ENCODE peak calls at places on chromosomes 16 and 17, in ten cellular contexts. One of them, this sample, is unnamed.

GRCh38 chr16:88926374-88926990 is 50.5 kb downstream of the CBFA2T3 start:
- DNase-seq in dorsolateral prefrontal cortex: no peak
- DNase-seq in heart right ventricle: no peak
- DNase-seq in fibroblast of pulmonary artery: no peak
- DNase-seq in neural crest cell: no peak
- DNase-seq in uterus: no peak
- DNase-seq in Panc1: no peak
- DNase-seq in nephron progenitor cell: no peak
- DNase-seq in GM12864: no peak
- DNase-seq in spleen: no peak
- DNase-seq in this sample: no peak

GRCh38 chr17:32525116-32525515 is 38.3 kb downstream of the CDK5R1 start:
- DNase-seq in dorsolateral prefrontal cortex: no peak
- DNase-seq in heart right ventricle: no peak
- DNase-seq in fibroblast of pulmonary artery: peak
- DNase-seq in neural crest cell: no peak
- DNase-seq in uterus: no peak
- DNase-seq in Panc1: no peak
- DNase-seq in nephron progenitor cell: no peak
- DNase-seq in GM12864: no peak
- DNase-seq in spleen: no peak
- DNase-seq in this sample: no peak

GRCh38 chr16:84156342-84156784 is 11.3 kb downstream of the DNAAF1 start:
- DNase-seq in dorsolateral prefrontal cortex: no peak
- DNase-seq in heart right ventricle: no peak
- DNase-seq in fibroblast of pulmonary artery: no peak
- DNase-seq in neural crest cell: no peak
- DNase-seq in uterus: no peak
- DNase-seq in Panc1: no peak
- DNase-seq in nephron progenitor cell: no peak
- DNase-seq in GM12864: no peak
- DNase-seq in spleen: no peak
- DNase-seq in this sample: no peak

GRCh38 chr17:43648916-43649315 is 12.8 kb downstream of the MEOX1 start:
- DNase-seq in dorsolateral prefrontal cortex: no peak
- DNase-seq in heart right ventricle: no peak
- DNase-seq in fibroblast of pulmonary artery: no peak
- DNase-seq in neural crest cell: no peak
- DNase-seq in uterus: no peak
- DNase-seq in Panc1: no peak
- DNase-seq in nephron progenitor cell: no peak
- DNase-seq in GM12864: no peak
- DNase-seq in spleen: no peak
- DNase-seq in this sample: no peak

GRCh38 chr17:1865252-1866037 is 35.6 kb downstream of the RPA1 start:
- DNase-seq in dorsolateral prefrontal cortex: no peak
- DNase-seq in heart right ventricle: peak
- DNase-seq in fibroblast of pulmonary artery: peak
- DNase-seq in neural crest cell: no peak
- DNase-seq in uterus: no peak
- DNase-seq in Panc1: peak
- DNase-seq in nephron progenitor cell: no peak
- DNase-seq in GM12864: no peak
- DNase-seq in spleen: peak
- DNase-seq in this sample: peak

GRCh38 chr17:5299383-5299782 is 17.3 kb downstream of the RABEP1 start:
- DNase-seq in dorsolateral prefrontal cortex: no peak
- DNase-seq in heart right ventricle: no peak
- DNase-seq in fibroblast of pulmonary artery: no peak
- DNase-seq in neural crest cell: no peak
- DNase-seq in uterus: no peak
- DNase-seq in Panc1: no peak
- DNase-seq in nephron progenitor cell: no peak
- DNase-seq in GM12864: no peak
- DNase-seq in spleen: no peak
- DNase-seq in this sample: no peak

GRCh38 chr16:46859719-46860152 is 24.4 kb upstream of the GPT2 start:
- DNase-seq in dorsolateral prefrontal cortex: no peak
- DNase-seq in heart right ventricle: no peak
- DNase-seq in fibroblast of pulmonary artery: peak
- DNase-seq in neural crest cell: no peak
- DNase-seq in uterus: no peak
- DNase-seq in Panc1: peak
- DNase-seq in nephron progenitor cell: no peak
- DNase-seq in GM12864: no peak
- DNase-seq in spleen: peak
- DNase-seq in this sample: no peak

GRCh38 chr16:89827383-89828198 is 684 bp upstream of the SPIRE2 start:
- DNase-seq in dorsolateral prefrontal cortex: peak
- DNase-seq in heart right ventricle: peak
- DNase-seq in fibroblast of pulmonary artery: peak
- DNase-seq in neural crest cell: peak
- DNase-seq in uterus: no peak
- DNase-seq in Panc1: no peak
- DNase-seq in nephron progenitor cell: peak
- DNase-seq in GM12864: no peak
- DNase-seq in spleen: no peak
- DNase-seq in this sample: peak

DNA sequence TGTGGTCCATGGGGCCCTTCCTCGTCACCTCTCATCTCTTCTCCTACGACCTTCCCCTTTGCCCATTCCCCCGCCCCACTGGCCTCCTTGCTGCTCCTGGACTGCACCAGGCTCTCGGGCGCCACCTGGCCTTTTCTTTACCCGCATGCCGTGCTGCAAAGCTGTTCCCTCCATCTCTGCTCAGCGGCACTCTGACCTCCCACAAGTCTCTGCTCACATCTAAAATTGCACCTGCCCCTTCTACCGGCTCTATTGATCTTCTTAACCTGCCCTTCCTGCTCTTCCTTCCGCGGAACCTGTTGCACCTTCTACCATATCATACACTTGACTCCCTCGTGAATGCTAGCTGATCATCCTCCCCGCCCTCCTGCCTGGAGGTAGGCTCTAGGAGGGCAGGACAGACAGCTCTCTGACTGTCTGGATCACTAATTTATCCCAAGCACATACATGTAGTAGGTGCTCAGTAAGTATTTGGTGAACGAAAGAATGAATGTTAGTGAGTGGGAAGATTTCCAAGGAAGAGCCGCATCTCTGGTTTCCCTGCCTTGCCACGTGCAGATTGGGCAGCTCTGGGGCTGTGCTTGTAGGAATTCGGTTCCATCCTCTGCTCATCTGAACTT is 17.3 kb downstream of the DNAH17 start:
- DNase-seq in dorsolateral prefrontal cortex: no peak
- DNase-seq in heart right ventricle: no peak
- DNase-seq in fibroblast of pulmonary artery: no peak
- DNase-seq in neural crest cell: no peak
- DNase-seq in uterus: no peak
- DNase-seq in Panc1: no peak
- DNase-seq in nephron progenitor cell: no peak
- DNase-seq in GM12864: no peak
- DNase-seq in spleen: no peak
- DNase-seq in this sample: no peak
- TF ChIP-seq CTCF in dorsolateral prefrontal cortex: no peak
- TF ChIP-seq CTCF in heart right ventricle: no peak
- TF ChIP-seq CTCF in fibroblast of pulmonary artery: no peak
- TF ChIP-seq CTCF in neural crest cell: no peak
- TF ChIP-seq CTCF in uterus: no peak
- TF ChIP-seq CTCF in Panc1: no peak
- TF ChIP-seq CTCF in nephron progenitor cell: no peak
- TF ChIP-seq CTCF in GM12864: no peak
- TF ChIP-seq CTCF in spleen: no peak
- TF ChIP-seq CTCF in this sample: no peak

DNA sequence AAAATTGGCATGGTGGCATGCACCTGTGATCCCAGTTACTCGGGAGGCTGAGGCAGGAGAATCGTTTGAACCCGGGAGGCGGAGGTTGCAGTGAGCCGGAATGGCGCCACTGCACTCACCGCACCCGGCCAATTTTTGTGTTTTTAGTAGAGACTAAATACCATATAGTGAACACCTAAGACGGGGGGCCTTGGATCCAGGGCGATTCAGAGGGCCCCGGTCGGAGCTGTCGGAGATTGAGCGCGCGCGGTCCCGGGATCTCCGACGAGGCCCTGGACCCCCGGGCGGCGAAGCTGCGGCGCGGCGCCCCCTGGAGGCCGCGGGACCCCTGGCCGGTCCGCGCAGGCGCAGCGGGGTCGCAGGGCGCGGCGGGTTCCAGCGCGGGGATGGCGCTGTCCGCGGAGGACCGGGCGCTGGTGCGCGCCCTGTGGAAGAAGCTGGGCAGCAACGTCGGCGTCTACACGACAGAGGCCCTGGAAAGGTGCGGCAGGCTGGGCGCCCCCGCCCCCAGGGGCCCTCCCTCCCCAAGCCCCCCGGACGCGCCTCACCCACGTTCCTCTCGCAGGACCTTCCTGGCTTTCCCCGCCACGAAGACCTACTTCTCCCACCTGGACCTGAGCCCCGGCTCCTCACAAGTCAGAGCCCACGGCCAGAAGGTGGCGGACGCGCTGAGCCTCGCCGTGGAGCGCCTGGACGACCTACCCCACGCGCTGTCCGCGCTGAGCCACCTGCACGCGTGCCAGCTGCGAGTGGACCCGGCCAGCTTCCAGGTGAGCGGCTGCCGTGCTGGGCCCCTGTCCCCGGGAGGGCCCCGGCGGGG is at the start of gene HBQ1:
- DNase-seq in dorsolateral prefrontal cortex: no peak
- DNase-seq in heart right ventricle: no peak
- DNase-seq in fibroblast of pulmonary artery: peak
- DNase-seq in neural crest cell: peak
- DNase-seq in uterus: no peak
- DNase-seq in Panc1: no peak
- DNase-seq in nephron progenitor cell: peak
- DNase-seq in GM12864: no peak
- DNase-seq in spleen: no peak
- DNase-seq in this sample: peak
- TF ChIP-seq CTCF in dorsolateral prefrontal cortex: peak
- TF ChIP-seq CTCF in heart right ventricle: peak
- TF ChIP-seq CTCF in fibroblast of pulmonary artery: no peak
- TF ChIP-seq CTCF in neural crest cell: peak
- TF ChIP-seq CTCF in uterus: no peak
- TF ChIP-seq CTCF in Panc1: peak
- TF ChIP-seq CTCF in nephron progenitor cell: peak
- TF ChIP-seq CTCF in GM12864: no peak
- TF ChIP-seq CTCF in spleen: peak
- TF ChIP-seq CTCF in this sample: peak

GRCh38 chr17:7327501-7327900 is 1.6 kb downstream of the NEURL4 start:
- DNase-seq in dorsolateral prefrontal cortex: no peak
- DNase-seq in heart right ventricle: no peak
- DNase-seq in fibroblast of pulmonary artery: no peak
- DNase-seq in neural crest cell: no peak
- DNase-seq in uterus: no peak
- DNase-seq in Panc1: no peak
- DNase-seq in nephron progenitor cell: no peak
- DNase-seq in GM12864: no peak
- DNase-seq in spleen: no peak
- DNase-seq in this sample: no peak

GRCh38 chr17:7329360-7330098 is 394 bp upstream of the NEURL4 start:
- DNase-seq in dorsolateral prefrontal cortex: peak
- DNase-seq in heart right ventricle: peak
- DNase-seq in fibroblast of pulmonary artery: peak
- DNase-seq in neural crest cell: peak
- DNase-seq in uterus: peak
- DNase-seq in Panc1: peak
- DNase-seq in nephron progenitor cell: peak
- DNase-seq in GM12864: peak
- DNase-seq in spleen: peak
- DNase-seq in this sample: peak

GRCh38 chr17:7328009-7328408 is 1.1 kb downstream of the NEURL4 start:
- DNase-seq in dorsolateral prefrontal cortex: no peak
- DNase-seq in heart right ventricle: no peak
- DNase-seq in fibroblast of pulmonary artery: no peak
- DNase-seq in neural crest cell: no peak
- DNase-seq in uterus: no peak
- DNase-seq in Panc1: no peak
- DNase-seq in nephron progenitor cell: no peak
- DNase-seq in GM12864: no peak
- DNase-seq in spleen: no peak
- DNase-seq in this sample: no peak

GRCh38 chr17:7330099-7331015 is 1.2 kb upstream of the NEURL4 start:
- DNase-seq in dorsolateral prefrontal cortex: peak
- DNase-seq in heart right ventricle: peak
- DNase-seq in fibroblast of pulmonary artery: peak
- DNase-seq in neural crest cell: peak
- DNase-seq in uterus: peak
- DNase-seq in Panc1: no peak
- DNase-seq in nephron progenitor cell: peak
- DNase-seq in GM12864: peak
- DNase-seq in spleen: peak
- DNase-seq in this sample: peak

DNA sequence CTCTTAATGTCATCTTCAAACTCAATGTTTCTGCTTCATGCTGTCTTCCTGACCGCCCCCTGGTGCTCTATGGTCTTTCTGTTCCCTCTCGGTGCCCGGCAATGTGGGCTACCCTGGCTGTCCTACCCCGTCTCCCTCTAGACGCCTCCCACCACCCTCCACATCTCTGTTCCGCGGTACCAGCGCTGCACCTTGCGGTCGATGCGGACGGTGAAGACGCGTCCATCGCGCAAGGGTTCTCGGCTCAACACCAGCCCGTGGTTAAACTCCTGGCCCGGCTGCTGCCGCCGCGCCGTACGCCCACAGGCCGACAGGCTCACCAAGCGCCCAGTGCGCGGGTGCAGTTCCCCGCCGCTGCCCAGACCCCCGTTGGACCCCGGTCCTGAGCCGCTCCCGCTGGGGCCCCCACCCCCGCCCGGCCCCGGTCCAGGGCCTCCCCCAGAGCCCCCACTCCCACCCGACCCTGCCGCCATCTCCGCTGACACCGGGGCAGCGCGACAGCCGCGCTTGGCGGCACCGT is at the start of gene NEURL4:
- DNase-seq in dorsolateral prefrontal cortex: no peak
- DNase-seq in heart right ventricle: no peak
- DNase-seq in fibroblast of pulmonary artery: no peak
- DNase-seq in neural crest cell: peak
- DNase-seq in uterus: no peak
- DNase-seq in Panc1: no peak
- DNase-seq in nephron progenitor cell: no peak
- DNase-seq in GM12864: no peak
- DNase-seq in spleen: no peak
- DNase-seq in this sample: no peak
- TF ChIP-seq CTCF in dorsolateral prefrontal cortex: no peak
- TF ChIP-seq CTCF in heart right ventricle: no peak
- TF ChIP-seq CTCF in fibroblast of pulmonary artery: peak
- TF ChIP-seq CTCF in neural crest cell: no peak
- TF ChIP-seq CTCF in uterus: no peak
- TF ChIP-seq CTCF in Panc1: no peak
- TF ChIP-seq CTCF in nephron progenitor cell: no peak
- TF ChIP-seq CTCF in GM12864: no peak
- TF ChIP-seq CTCF in spleen: no peak
- TF ChIP-seq CTCF in this sample: no peak

DNA sequence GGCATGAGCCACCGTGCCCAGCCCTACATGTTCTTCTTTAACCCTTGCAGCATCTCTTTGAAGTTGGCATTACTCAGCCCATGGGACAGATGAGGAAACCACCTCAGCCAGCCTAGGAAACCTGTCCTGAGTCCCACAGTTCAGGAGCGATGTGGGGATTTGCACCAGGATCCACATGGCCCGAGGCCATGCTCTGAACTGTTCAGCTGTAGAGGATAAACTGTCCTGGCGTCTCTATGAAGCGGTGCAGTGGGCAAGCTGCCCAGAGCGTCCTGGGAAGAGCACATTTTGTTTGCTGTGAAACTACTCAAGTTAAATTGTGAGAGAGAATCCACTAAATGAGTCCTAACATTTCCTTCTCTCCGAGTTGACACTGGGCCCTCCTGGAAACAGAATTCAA is 276.7 kb upstream of the TNRC6C start:
- DNase-seq in dorsolateral prefrontal cortex: no peak
- DNase-seq in heart right ventricle: peak
- DNase-seq in fibroblast of pulmonary artery: peak
- DNase-seq in neural crest cell: no peak
- DNase-seq in uterus: peak
- DNase-seq in Panc1: no peak
- DNase-seq in nephron progenitor cell: no peak
- DNase-seq in GM12864: no peak
- DNase-seq in spleen: no peak
- DNase-seq in this sample: no peak
- TF ChIP-seq CTCF in dorsolateral prefrontal cortex: no peak
- TF ChIP-seq CTCF in heart right ventricle: no peak
- TF ChIP-seq CTCF in fibroblast of pulmonary artery: no peak
- TF ChIP-seq CTCF in neural crest cell: no peak
- TF ChIP-seq CTCF in uterus: no peak
- TF ChIP-seq CTCF in Panc1: no peak
- TF ChIP-seq CTCF in nephron progenitor cell: no peak
- TF ChIP-seq CTCF in GM12864: no peak
- TF ChIP-seq CTCF in spleen: no peak
- TF ChIP-seq CTCF in this sample: no peak

This sample was measured in endothelial cell.